ENCODE peak calls at places on chromosome 5, in seven cellular contexts. I, L, T, X, N, J and E are unnamed samples.

GRCh38 chr5:73892806-73893205 is 266.8 kb downstream of the ARHGEF28 start:
- ATAC-seq in I (no peak), L (no peak), T (no peak), X (no peak), N (no peak), J (no peak), E (no peak)

GRCh38 chr5:40653221-40654022 is 26.3 kb upstream of the PTGER4 start:
- ATAC-seq in I (no peak), L (peak), T (no peak), X (no peak), N (peak), J (no peak), E (peak)

GRCh38 chr5:76716456-76717157 is 681 bp downstream of the F2R start:
- ATAC-seq in I (peak), L (peak), T (peak), X (no peak), N (no peak), J (peak), E (no peak)

GRCh38 chr5:1012900-1013237 is 4.3 kb downstream of the NKD2 start:
- ATAC-seq in I (no peak), L (no peak), T (no peak), X (no peak), N (no peak), J (no peak), E (no peak)

GRCh38 chr5:131619102-131619501 is 15.9 kb downstream of the RAPGEF6 start:
- ATAC-seq in I (no peak), L (no peak), T (no peak), X (no peak), N (no peak), J (no peak), E (no peak)

GRCh38 chr5:2946315-2946714 is 194.8 kb upstream of the IRX2 start:
- ATAC-seq in I (no peak), L (no peak), T (no peak), X (no peak), N (no peak), J (no peak), E (no peak)

GRCh38 chr5:54882841-54883240 is 102.6 kb downstream of the ESM1 start:
- ATAC-seq in I (no peak), L (no peak), T (peak), X (no peak), N (no peak), J (no peak), E (no peak)

GRCh38 chr5:16787278-16787677 is 148.8 kb downstream of the MYO10 start:
- ATAC-seq in I (no peak), L (no peak), T (no peak), X (no peak), N (no peak), J (peak), E (no peak)

GRCh38 chr5:104139840-104140239 is 577.3 kb upstream of the NUDT12 start:
- ATAC-seq in I (no peak), L (no peak), T (no peak), X (no peak), N (no peak), J (no peak), E (no peak)

GRCh38 chr5:132225165-132226032 is 2.3 kb downstream of the P4HA2 start:
- ATAC-seq in I (peak), L (no peak), T (peak), X (no peak), N (peak), J (peak), E (no peak)

GRCh38 chr5:39541920-39542319 is 117.1 kb upstream of the DAB2 start:
- ATAC-seq in I (no peak), L (no peak), T (no peak), X (no peak), N (no peak), J (peak), E (no peak)

GRCh38 chr5:172798422-172799215 is 27.6 kb upstream of the DUSP1 start:
- ATAC-seq in I (no peak), L (peak), T (peak), X (peak), N (peak), J (peak), E (peak)

GRCh38 chr5:23840083-23840482 is 332.7 kb downstream of the PRDM9 start:
- ATAC-seq in I (no peak), L (no peak), T (no peak), X (no peak), N (no peak), J (no peak), E (no peak)

GRCh38 chr5:78554595-78554994 is 94.0 kb downstream of the LHFPL2 start:
- ATAC-seq in I (no peak), L (no peak), T (no peak), X (no peak), N (no peak), J (peak), E (no peak)

GRCh38 chr5:74655206-74655605 is 14.7 kb upstream of the ENC1 start:
- ATAC-seq in I (no peak), L (no peak), T (no peak), X (no peak), N (no peak), J (no peak), E (no peak)

GRCh38 chr5:101091902-101092301 is 188.8 kb upstream of the ST8SIA4 start:
- ATAC-seq in I (no peak), L (no peak), T (no peak), X (no peak), N (no peak), J (no peak), E (no peak)

GRCh38 chr5:51650824-51651223 is 267.6 kb downstream of the ISL1 start:
- ATAC-seq in I (no peak), L (no peak), T (no peak), X (no peak), N (no peak), J (no peak), E (no peak)

GRCh38 chr5:127634007-127634406 is 14.9 kb upstream of the CTXN3 start:
- ATAC-seq in I (no peak), L (no peak), T (no peak), X (no peak), N (no peak), J (no peak), E (no peak)

GRCh38 chr5:146084376-146084775 is 21.0 kb downstream of the PLAC8L1 start:
- ATAC-seq in I (peak), L (no peak), T (no peak), X (no peak), N (no peak), J (no peak), E (no peak)

GRCh38 chr5:67537439-67538342 is 341.1 kb upstream of the CD180 start:
- ATAC-seq in I (no peak), L (no peak), T (peak), X (peak), N (peak), J (peak), E (peak)

GRCh38 chr5:61327761-61328753 is 4.0 kb upstream of the ZSWIM6 start:
- ATAC-seq in I (no peak), L (peak), T (no peak), X (no peak), N (no peak), J (no peak), E (peak)

GRCh38 chr5:78719504-78720233 is 71.1 kb upstream of the LHFPL2 start:
- ATAC-seq in I (peak), L (no peak), T (no peak), X (peak), N (no peak), J (no peak), E (no peak)

GRCh38 chr5:137296213-137296702 is 202.9 kb downstream of the SPOCK1 start:
- ATAC-seq in I (no peak), L (no peak), T (no peak), X (no peak), N (no peak), J (no peak), E (no peak)

GRCh38 chr5:56410696-56411095 is 177.6 kb upstream of the ANKRD55 start:
- ATAC-seq in I (no peak), L (no peak), T (no peak), X (no peak), N (no peak), J (no peak), E (no peak)

GRCh38 chr5:19462019-19462418 is 526.0 kb downstream of the CDH18 start:
- ATAC-seq in I (no peak), L (no peak), T (no peak), X (no peak), N (no peak), J (no peak), E (no peak)

GRCh38 chr5:54616031-54616430 is 98.5 kb downstream of the SNX18 start:
- ATAC-seq in I (no peak), L (no peak), T (peak), X (peak), N (no peak), J (no peak), E (no peak)

GRCh38 chr5:59158165-59158564 is 575.3 kb downstream of the RAB3C start:
- ATAC-seq in I (no peak), L (no peak), T (peak), X (peak), N (no peak), J (no peak), E (no peak)

GRCh38 chr5:147935032-147935431 is 28.7 kb upstream of the C5orf46 start:
- ATAC-seq in I (peak), L (no peak), T (peak), X (peak), N (no peak), J (peak), E (no peak)

GRCh38 chr5:31021181-31021624 is 172.3 kb upstream of the CDH6 start:
- ATAC-seq in I (no peak), L (no peak), T (no peak), X (no peak), N (no peak), J (no peak), E (no peak)

GRCh38 chr5:77030097-77031071 is at the start of gene AGGF1:
- ATAC-seq in I (peak), L (peak), T (peak), X (peak), N (peak), J (peak), E (peak)

GRCh38 chr5:170104299-170104698 is 1.4 kb upstream of the FOXI1 start:
- ATAC-seq in I (no peak), L (no peak), T (no peak), X (no peak), N (no peak), J (no peak), E (no peak)

GRCh38 chr5:116848974-116849586 is 274.5 kb upstream of the SEMA6A start:
- ATAC-seq in I (no peak), L (no peak), T (no peak), X (no peak), N (no peak), J (no peak), E (no peak)

GRCh38 chr5:117010574-117010973 is 436.0 kb upstream of the SEMA6A start:
- ATAC-seq in I (no peak), L (no peak), T (no peak), X (no peak), N (no peak), J (no peak), E (no peak)

GRCh38 chr5:43400082-43400481 is 12.1 kb downstream of the CCL28 start:
- ATAC-seq in I (no peak), L (no peak), T (no peak), X (no peak), N (no peak), J (peak), E (no peak)

GRCh38 chr5:96516631-96517071 is 83.6 kb upstream of the PCSK1 start:
- ATAC-seq in I (no peak), L (no peak), T (no peak), X (no peak), N (no peak), J (peak), E (no peak)

GRCh38 chr5:73311291-73312110 is 137.1 kb downstream of the FOXD1 start:
- ATAC-seq in I (no peak), L (no peak), T (peak), X (peak), N (no peak), J (peak), E (no peak)

GRCh38 chr5:167970002-167970401 is 321.4 kb upstream of the WWC1 start:
- ATAC-seq in I (no peak), L (no peak), T (no peak), X (no peak), N (no peak), J (no peak), E (peak)

GRCh38 chr5:109531262-109531661 is 121.5 kb upstream of the PJA2 start:
- ATAC-seq in I (no peak), L (no peak), T (no peak), X (no peak), N (no peak), J (no peak), E (no peak)